ENCODE peak calls at places on chromosomes 7 and 10, in eight cellular contexts. I is cardiac fibroblast, R is psoas muscle, N is left ventricle myocardium inferior, Y is fibroblast of lung, P is stomach, S is PC-3, T is GM23248. L is an unnamed sample.

GRCh38 chr10:77763453-77764430 is 126.1 kb upstream of the KCNMA1 start:
- DNase-seq in R (no peak), T (peak), N (peak), P (no peak), Y (no peak), S (peak), I (peak), L (no peak)

GRCh38 chr10:9051328-9051974 is 997.0 kb downstream of the GATA3 start:
- DNase-seq in S (no peak), P (no peak), Y (no peak), T (no peak), I (no peak), N (no peak), R (no peak), L (no peak)

GRCh38 chr10:112628951-112629604 is 182.1 kb downstream of the VTI1A start:
- DNase-seq in N (no peak), P (no peak), S (no peak), Y (no peak), I (peak), T (no peak), R (no peak), L (no peak)

GRCh38 chr7:139765143-139765542 is 12.7 kb downstream of the HIPK2 start:
- DNase-seq in T (no peak), P (no peak), N (no peak), S (no peak), Y (no peak), R (no peak), I (no peak), L (no peak)

GRCh38 chr10:132958886-132959295 is 16.5 kb upstream of the CFAP46 start:
- DNase-seq in R (no peak), I (no peak), S (no peak), P (peak), T (peak), N (no peak), Y (no peak), L (no peak)

GRCh38 chr7:45661302-45661995 is 87.3 kb downstream of the ADCY1 start:
- DNase-seq in S (no peak), T (no peak), N (no peak), R (no peak), P (peak), I (no peak), Y (no peak), L (no peak)

GRCh38 chr10:69451784-69452251 is 553 bp downstream of the TSPAN15 start:
- DNase-seq in S (peak), R (no peak), P (peak), N (no peak), T (no peak), Y (no peak), I (no peak), L (no peak)

GRCh38 chr7:23687011-23687410 is 7.0 kb downstream of the FAM221A start:
- DNase-seq in P (peak), N (no peak), I (no peak), R (no peak), Y (no peak), T (no peak), S (peak), L (no peak)

GRCh38 chr7:106290319-106290718 is 5.5 kb upstream of the NAMPT start:
- DNase-seq in S (no peak), R (no peak), P (no peak), I (no peak), N (no peak), T (no peak), Y (no peak), L (no peak)

GRCh38 chr7:40015790-40016296 is 65.8 kb downstream of the CDK13 start:
- DNase-seq in R (no peak), T (peak), S (peak), N (no peak), Y (peak), I (peak), P (no peak), L (no peak)

GRCh38 chr10:119737827-119738226 is 12.0 kb downstream of the INPP5F start:
- DNase-seq in N (no peak), R (no peak), P (no peak), Y (peak), S (peak), I (peak), T (peak), L (peak)

GRCh38 chr10:101774589-101775272 is 1.2 kb downstream of the FGF8 start:
- DNase-seq in T (peak), N (no peak), Y (no peak), R (no peak), P (peak), I (no peak), S (no peak), L (no peak)

GRCh38 chr10:55091691-55092328 is 290.8 kb upstream of the PCDH15 start:
- DNase-seq in S (peak), I (peak), R (no peak), P (no peak), N (no peak), Y (peak), T (peak), L (no peak)

GRCh38 chr10:5396545-5396944 is 8.1 kb downstream of the TUBAL3 start:
- DNase-seq in T (no peak), P (no peak), N (no peak), R (no peak), I (no peak), S (no peak), Y (no peak), L (no peak)

GRCh38 chr10:121633056-121633455 is 34.8 kb upstream of the FGFR2 start:
- DNase-seq in I (no peak), P (no peak), N (no peak), T (no peak), R (no peak), Y (no peak), S (no peak), L (no peak)

GRCh38 chr7:137847418-137848050 is 760 bp upstream of the DGKI start:
- DNase-seq in S (no peak), Y (peak), I (no peak), P (no peak), R (no peak), T (peak), N (no peak), L (no peak)

GRCh38 chr10:86402283-86402931 is 35.8 kb upstream of the GRID1 start:
- DNase-seq in T (peak), I (peak), R (no peak), N (no peak), P (no peak), Y (no peak), S (no peak), L (no peak)
- H3K4me3 ChIP-seq in T (peak), I (no peak), R (no peak), N (peak), P (no peak), Y (no peak), S (no peak), L (peak)

DNA sequence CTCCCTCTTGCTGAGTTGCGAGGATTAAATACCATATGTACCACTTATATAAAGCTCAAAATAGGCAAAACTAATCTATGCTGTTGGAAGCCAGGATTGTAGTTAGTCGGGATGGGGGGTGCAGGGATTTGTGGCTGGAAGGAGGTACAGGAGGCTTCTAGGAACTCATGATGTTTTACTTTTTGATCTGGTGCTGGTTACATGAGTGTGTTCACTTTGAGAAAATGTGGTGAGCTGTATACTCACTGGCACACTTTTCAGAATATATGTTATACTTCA is 106.7 kb downstream of the SLIT1 start:
- DNase-seq in R (no peak), Y (no peak), I (no peak), P (no peak), N (no peak), S (no peak), T (no peak), L (no peak)
- H3K4me3 ChIP-seq in R (no peak), Y (no peak), I (no peak), P (no peak), N (no peak), S (no peak), T (no peak), L (no peak)

DNA sequence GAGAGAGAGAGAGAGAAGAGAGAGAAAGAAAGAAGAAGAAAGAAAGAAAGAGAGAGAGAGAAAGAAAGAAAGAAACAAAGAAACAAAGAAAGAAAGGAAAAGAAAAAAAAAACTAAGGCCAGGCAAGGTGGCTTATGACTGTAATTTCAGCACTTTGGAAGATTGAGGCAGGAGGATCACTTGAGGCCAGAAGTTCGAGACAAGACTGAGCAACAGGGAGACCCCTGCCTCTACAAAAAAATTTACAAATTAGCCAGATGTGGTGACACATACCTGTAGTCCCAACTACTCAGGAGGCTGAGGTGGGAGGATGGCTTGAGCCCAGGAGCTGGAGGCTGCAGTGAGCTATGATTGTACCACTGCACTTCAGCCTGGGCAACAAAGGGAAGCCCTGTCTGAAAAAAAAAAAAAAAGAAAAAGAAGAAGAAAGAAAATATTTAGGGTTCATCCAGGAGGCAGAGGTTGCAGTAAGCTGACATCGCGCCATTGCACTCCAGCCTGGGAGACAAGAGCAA is 2.8 kb downstream of the SERPINE1 start:
- DNase-seq in Y (no peak), T (peak), S (no peak), R (no peak), I (peak), P (no peak), N (no peak), L (no peak)
- H3K4me3 ChIP-seq in Y (no peak), T (peak), S (no peak), R (no peak), I (peak), P (no peak), N (no peak), L (peak)

GRCh38 chr7:34060548-34060947 is 155.2 kb downstream of the BMPER start:
- DNase-seq in R (no peak), N (no peak), P (no peak), S (no peak), I (peak), T (peak), Y (peak), L (no peak)
- H3K4me3 ChIP-seq in R (no peak), N (no peak), P (no peak), S (no peak), I (no peak), T (no peak), Y (no peak), L (no peak)

GRCh38 chr7:42222119-42222518 is 14.9 kb downstream of the GLI3 start:
- DNase-seq in N (no peak), T (no peak), R (no peak), P (no peak), S (no peak), Y (no peak), I (no peak), L (no peak)
- H3K4me3 ChIP-seq in N (no peak), T (no peak), R (no peak), P (no peak), S (no peak), Y (no peak), I (no peak), L (no peak)

DNA sequence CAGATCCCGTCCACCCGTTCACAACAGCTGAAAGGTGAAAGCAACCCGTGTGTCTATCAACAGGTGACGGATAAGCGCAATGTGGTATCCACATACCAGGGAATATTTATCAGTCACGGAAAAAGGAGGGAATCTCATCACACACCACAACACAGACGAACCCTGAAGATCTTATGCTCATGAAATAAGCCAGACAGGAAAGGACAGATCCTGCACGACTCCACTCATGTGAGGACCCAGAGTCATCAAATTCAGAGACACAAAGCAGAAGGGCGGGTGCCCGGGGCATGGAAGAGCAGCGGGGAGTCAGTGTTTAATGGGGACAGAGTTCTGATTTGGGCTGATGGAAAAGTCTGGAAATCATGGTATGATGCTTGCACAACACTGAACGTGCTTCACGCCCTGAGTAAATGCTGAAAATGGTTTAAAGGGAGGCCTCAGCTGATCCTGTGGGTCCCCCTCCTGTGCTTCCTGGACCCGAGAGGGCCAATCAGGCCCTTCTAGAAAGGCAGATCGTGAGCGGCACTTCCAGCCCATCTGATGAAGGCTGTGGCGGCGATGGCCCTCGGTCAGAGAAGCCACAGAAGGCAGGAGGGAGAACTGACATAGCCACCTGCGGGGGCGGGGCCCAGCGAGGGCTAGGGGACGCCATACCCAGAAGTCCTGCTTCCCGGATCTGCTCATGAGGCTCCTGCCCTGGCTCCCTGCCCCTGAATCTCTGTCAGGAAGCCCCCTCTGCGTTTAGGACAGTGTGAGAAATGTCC is 19.1 kb downstream of the WDR86 start:
- DNase-seq in R (peak), Y (no peak), P (no peak), S (no peak), T (no peak), N (peak), I (no peak), L (no peak)
- H3K4me3 ChIP-seq in R (no peak), Y (no peak), P (no peak), S (no peak), T (no peak), N (no peak), I (no peak), L (no peak)

GRCh38 chr10:44261710-44262455 is 123.0 kb downstream of the CXCL12 start:
- DNase-seq in Y (no peak), R (no peak), N (no peak), I (peak), T (peak), P (no peak), S (no peak), L (no peak)
- H3K4me3 ChIP-seq in Y (no peak), R (no peak), N (no peak), I (no peak), T (no peak), P (no peak), S (no peak), L (no peak)

L was measured in skeletal muscle cell.